ENCODE peak calls at places on chromosomes 1 and 21, in ten cellular contexts. M is HuH-7.5, C is left lung, X is KG1, E is transverse colon, I is ACHN, Z is HTR-8/SVneo, J is HuH-7, R is SIG-M5, P is adipocyte. D is an unnamed sample.

GRCh38 chr21:15138475-15138874 is 73.7 kb upstream of the NRIP1 start:
- DNase-seq in M (no peak), Z (no peak), I (no peak), R (no peak), C (no peak), J (no peak), P (no peak), X (no peak), E (peak; percentile 56), D (no peak)

GRCh38 chr1:190138266-190138665 is 339.4 kb downstream of the BRINP3 start:
- DNase-seq in I (no peak), J (no peak), M (no peak), P (no peak), X (no peak), R (no peak), Z (no peak), C (no peak), E (no peak), D (no peak)

GRCh38 chr1:61338899-61339298 is 256.5 kb downstream of the NFIA start:
- DNase-seq in Z (no peak), M (no peak), R (no peak), P (no peak), C (no peak), X (no peak), I (no peak), E (no peak), J (no peak), D (no peak)

GRCh38 chr1:161989801-161990200 is 33.9 kb downstream of the OLFML2B start:
- DNase-seq in J (no peak), C (no peak), E (no peak), X (no peak), Z (no peak), M (no peak), P (no peak), R (peak; percentile 77), I (no peak), D (no peak)

GRCh38 chr1:181099152-181100014 is 10.9 kb downstream of the IER5 start:
- DNase-seq in I (no peak), X (no peak), C (no peak), M (no peak), R (no peak), E (no peak), J (no peak), Z (peak; percentile 73), P (peak; percentile 69), D (no peak)

GRCh38 chr1:2513939-2514650 is 12.3 kb downstream of the PANK4 start:
- DNase-seq in M (no peak), C (no peak), J (no peak), R (no peak), E (no peak), I (no peak), P (no peak), Z (no peak), X (no peak), D (no peak)

GRCh38 chr1:207619833-207620572 is 24.9 kb upstream of the CR1L start:
- DNase-seq in C (no peak), R (peak; percentile 40), P (peak; percentile 81), J (peak; percentile 41), E (no peak), X (peak; percentile 26), I (peak; percentile 68), M (peak; percentile 23), Z (peak; percentile 50), D (peak; percentile 27)

GRCh38 chr1:203628185-203628996 is 1.8 kb downstream of the ATP2B4 start:
- DNase-seq in E (peak; percentile 47), Z (peak; percentile 56), C (peak; percentile 85), X (no peak), J (no peak), M (no peak), R (no peak), P (peak; percentile 87), I (peak; percentile 76), D (peak; percentile 45)

GRCh38 chr1:90193116-90193515 is 198.2 kb downstream of the ZNF326 start:
- DNase-seq in R (no peak), P (no peak), J (no peak), I (no peak), C (no peak), E (no peak), Z (no peak), X (no peak), M (no peak), D (no peak)

GRCh38 chr1:204148098-204148406 is 3.8 kb downstream of the ETNK2 start:
- DNase-seq in C (no peak), M (no peak), R (no peak), I (no peak), J (no peak), E (no peak), Z (no peak), X (no peak), P (no peak), D (no peak)

GRCh38 chr1:62725255-62725654 is 37.1 kb upstream of the DOCK7 start:
- DNase-seq in R (no peak), C (no peak), E (no peak), P (peak; percentile 91), I (no peak), Z (no peak), X (no peak), M (no peak), J (no peak), D (no peak)

GRCh38 chr1:235266325-235266724 is 61.7 kb downstream of the ARID4B start:
- DNase-seq in C (no peak), Z (no peak), X (no peak), J (no peak), E (no peak), M (no peak), R (no peak), I (no peak), P (peak; percentile 15), D (no peak)

GRCh38 chr1:228544921-228545591 is 57.9 kb downstream of the RNF187 start:
- DNase-seq in J (no peak), R (no peak), X (no peak), Z (no peak), P (no peak), I (no peak), M (no peak), E (no peak), C (no peak), D (no peak)

GRCh38 chr1:165914136-165914798 is 86.9 kb downstream of the UCK2 start:
- DNase-seq in Z (peak; percentile 80), I (peak; percentile 75), E (peak; percentile 78), R (no peak), P (peak; percentile 89), M (peak; percentile 38), J (peak; percentile 56), X (peak; percentile 72), C (no peak), D (peak; percentile 67)

GRCh38 chr1:113073457-113073950 is 506 bp downstream of the LRIG2 start:
- DNase-seq in E (peak; percentile 66), C (no peak), J (no peak), I (peak; percentile 73), R (no peak), P (peak; percentile 88), M (peak; percentile 53), X (no peak), Z (peak; percentile 24), D (no peak)

GRCh38 chr1:167501513-167502191 is 16.7 kb downstream of the CD247 start:
- DNase-seq in I (no peak), R (no peak), X (no peak), J (no peak), Z (no peak), E (no peak), P (no peak), C (no peak), M (no peak), D (no peak)

GRCh38 chr1:27872802-27873665 is 690 bp downstream of the THEMIS2 start:
- DNase-seq in E (no peak), J (peak; percentile 36), Z (no peak), R (no peak), X (peak; percentile 17), P (peak; percentile 28), M (peak; percentile 26), C (peak; percentile 80), I (no peak), D (no peak)

GRCh38 chr1:119227446-119227845 is 87.0 kb upstream of the WARS2 start:
- DNase-seq in I (no peak), Z (no peak), X (no peak), J (no peak), M (no peak), C (no peak), P (no peak), E (no peak), R (no peak), D (no peak)

GRCh38 chr1:172390620-172391491 is 29.6 kb upstream of the C1orf105 start:
- DNase-seq in C (no peak), Z (no peak), J (no peak), P (peak; percentile 68), I (no peak), R (no peak), E (peak; percentile 26), M (no peak), X (no peak), D (no peak)

GRCh38 chr1:54806931-54807611 is 5.9 kb upstream of the TTC22 start:
- DNase-seq in X (no peak), E (peak; percentile 64), Z (no peak), I (no peak), M (no peak), J (no peak), R (no peak), C (no peak), P (no peak), D (no peak)

GRCh38 chr1:74197657-74198552 is at the start of the genes FPGT and LRRIQ3:
- DNase-seq in I (peak; percentile 94), Z (peak; percentile 81), X (peak; percentile 89), J (peak; percentile 82), M (peak; percentile 73), R (peak; percentile 70), E (peak; percentile 96), C (peak; percentile 99), P (peak; percentile 99), D (peak; percentile 64)

GRCh38 chr1:19067187-19067911 is 110.9 kb upstream of the IFFO2 start:
- DNase-seq in I (peak; percentile 41), E (peak; percentile 29), P (no peak), X (no peak), R (no peak), M (no peak), C (no peak), Z (no peak), J (no peak), D (no peak)

GRCh38 chr1:100188617-100189016 is 10.6 kb upstream of the LRRC39 start:
- DNase-seq in X (no peak), J (peak; percentile 5), E (no peak), P (peak; percentile 85), R (no peak), Z (no peak), I (peak; percentile 90), C (no peak), M (no peak), D (no peak)

GRCh38 chr1:75188892-75189291 is 54.7 kb downstream of the LHX8 start:
- DNase-seq in E (no peak), X (no peak), Z (no peak), J (no peak), C (no peak), I (no peak), M (no peak), P (peak; percentile 76), R (no peak), D (no peak)

D was measured in Panc1.